ENCODE peak calls at places on chromosome 17, in five cellular contexts. Z is aorta, T is SK-N-SH treated with all-trans-retinoic acid at 6 μM for 48 hours, R is lower lobe of right lung, Y is omental fat pad. A is an unnamed sample.

GRCh38 chr17:77354721-77355455 is 214.1 kb downstream of the SEC14L1 start:
- ATAC-seq in Z (peak; percentile 61), T (no peak), R (peak; percentile 9), Y (peak; percentile 42), A (no peak)

GRCh38 chr17:6793748-6794493 is 17.9 kb downstream of the FBXO39 start:
- ATAC-seq in Z (no peak), T (no peak), R (no peak), Y (no peak), A (no peak)

GRCh38 chr17:81128774-81129173 is 36.5 kb upstream of the PVALEF start:
- ATAC-seq in Z (no peak), T (no peak), R (no peak), Y (no peak), A (no peak)

GRCh38 chr17:57011482-57012015 is 33.6 kb downstream of the SCPEP1 start:
- ATAC-seq in Z (no peak), T (no peak), R (no peak), Y (no peak), A (no peak)

GRCh38 chr17:57110579-57111367 is 25.7 kb downstream of the AKAP1 start:
- ATAC-seq in Z (no peak), T (no peak), R (no peak), Y (no peak), A (no peak)

GRCh38 chr17:49696233-49696761 is 11.5 kb downstream of the SLC35B1 start:
- ATAC-seq in Z (no peak), T (no peak), R (peak; percentile 77), Y (no peak), A (peak; percentile 97)

GRCh38 chr17:10316986-10317834 is 55.6 kb downstream of the MYH13 start:
- ATAC-seq in Z (no peak), T (peak; percentile 94), R (peak; percentile 88), Y (no peak), A (no peak)

GRCh38 chr17:64707077-64707591 is 45.0 kb upstream of the SMURF2 start:
- ATAC-seq in Z (peak; percentile 88), T (peak; percentile 92), R (peak; percentile 91), Y (peak; percentile 96), A (no peak)

GRCh38 chr17:10217916-10218315 is 19.5 kb upstream of the GAS7 start:
- ATAC-seq in Z (no peak), T (no peak), R (no peak), Y (no peak), A (no peak)

GRCh38 chr17:78563189-78564145 is 13.7 kb downstream of the DNAH17 start:
- ATAC-seq in Z (no peak), T (no peak), R (no peak), Y (no peak), A (no peak)

GRCh38 chr17:75807861-75808260 is 23.3 kb downstream of the UNK start:
- ATAC-seq in Z (no peak), T (no peak), R (no peak), Y (no peak), A (no peak)

GRCh38 chr17:47239663-47240374 is 13.8 kb upstream of the ITGB3 start:
- ATAC-seq in Z (peak; percentile 90), T (peak; percentile 96), R (peak; percentile 70), Y (peak; percentile 76), A (peak; percentile 74)

GRCh38 chr17:82023447-82024241 is 539 bp downstream of the LRRC45 start:
- ATAC-seq in Z (no peak), T (peak; percentile 28), R (peak; percentile 0), Y (no peak), A (peak; percentile 0)

GRCh38 chr17:47882247-47882646 is 13.8 kb upstream of the SP2 start:
- ATAC-seq in Z (no peak), T (peak; percentile 8), R (no peak), Y (peak; percentile 73), A (no peak)

GRCh38 chr17:61366715-61367413 is 32.8 kb upstream of the TBX2 start:
- ATAC-seq in Z (no peak), T (no peak), R (no peak), Y (peak; percentile 20), A (no peak)

GRCh38 chr17:61064087-61064951 is 335.3 kb upstream of the TBX2 start:
- ATAC-seq in Z (no peak), T (peak; percentile 65), R (no peak), Y (no peak), A (no peak)

GRCh38 chr17:77308768-77309726 is 168.3 kb downstream of the SEC14L1 start:
- ATAC-seq in Z (no peak), T (peak; percentile 82), R (peak; percentile 83), Y (peak; percentile 48), A (no peak)

GRCh38 chr17:82316651-82317393 is 586 bp downstream of the CD7 start:
- ATAC-seq in Z (no peak), T (no peak), R (no peak), Y (peak; percentile 8), A (no peak)

GRCh38 chr17:8472663-8473062 is 37.0 kb downstream of the NDEL1 start:
- ATAC-seq in Z (no peak), T (no peak), R (no peak), Y (no peak), A (no peak)

GRCh38 chr17:64739316-64740058 is 77.4 kb upstream of the SMURF2 start:
- ATAC-seq in Z (no peak), T (no peak), R (peak; percentile 55), Y (peak; percentile 8), A (no peak)

GRCh38 chr17:66652840-66653507 is 181.9 kb upstream of the CACNG5 start:
- ATAC-seq in Z (no peak), T (no peak), R (no peak), Y (no peak), A (no peak)

GRCh38 chr17:40886090-40886489 is 1.0 kb upstream of the KRT20 start:
- ATAC-seq in Z (no peak), T (no peak), R (no peak), Y (no peak), A (no peak)

GRCh38 chr17:40901981-40902862 is 17.2 kb upstream of the KRT20 start:
- ATAC-seq in Z (no peak), T (no peak), R (no peak), Y (no peak), A (no peak)

GRCh38 chr17:57879437-57880085 is 29.7 kb upstream of the MRPS23 start:
- ATAC-seq in Z (no peak), T (peak; percentile 9), R (no peak), Y (no peak), A (no peak)

GRCh38 chr17:43021739-43022512 is at the start of gene VAT1:
- ATAC-seq in Z (peak; percentile 87), T (peak; percentile 81), R (peak; percentile 84), Y (peak; percentile 53), A (peak; percentile 71)

GRCh38 chr17:41754066-41754465 is 19.6 kb upstream of the HAP1 start:
- ATAC-seq in Z (no peak), T (no peak), R (no peak), Y (no peak), A (no peak)

GRCh38 chr17:76191891-76192290 is 48.4 kb downstream of the RNF157 start:
- ATAC-seq in Z (no peak), T (no peak), R (no peak), Y (no peak), A (peak; percentile 91)

GRCh38 chr17:74351552-74352210 is 10.0 kb downstream of the BTBD17 start:
- ATAC-seq in Z (no peak), T (no peak), R (no peak), Y (no peak), A (no peak)

GRCh38 chr17:9142772-9143494 is 121.6 kb downstream of the NTN1 start:
- ATAC-seq in Z (no peak), T (no peak), R (no peak), Y (no peak), A (no peak)

GRCh38 chr17:82734987-82735866 is at the start of gene FN3K:
- ATAC-seq in Z (peak; percentile 78), T (peak; percentile 74), R (peak; percentile 86), Y (peak; percentile 77), A (peak; percentile 49)

GRCh38 chr17:35969558-35970442 is 11.5 kb downstream of the CCL16 start:
- ATAC-seq in Z (peak; percentile 72), T (peak; percentile 94), R (peak; percentile 88), Y (peak; percentile 14), A (peak; percentile 65)

GRCh38 chr17:33520404-33521032 is 227.4 kb upstream of the ASIC2 start:
- ATAC-seq in Z (no peak), T (peak; percentile 86), R (peak; percentile 54), Y (no peak), A (no peak)